ENCODE peak calls at places on chromosomes 6 and 20, in eight cellular contexts. G, U, Y, V, M, F, X and S are unnamed samples.

GRCh38 chr6:137715589-137716045 is 151.4 kb upstream of the TNFAIP3 start:
- DNase-seq in U (no peak), F (no peak), V (no peak), Y (no peak), G (no peak), M (no peak), X (no peak), S (no peak)

GRCh38 chr20:483791-484644 is 21.7 kb upstream of the TBC1D20 start:
- DNase-seq in F (no peak), M (peak), V (no peak), Y (no peak), G (peak), X (no peak), U (no peak), S (no peak)

GRCh38 chr6:45903959-45904358 is 111.7 kb downstream of the CLIC5 start:
- DNase-seq in V (no peak), U (no peak), M (no peak), Y (no peak), X (no peak), F (no peak), G (no peak), S (no peak)

GRCh38 chr6:6875818-6876470 is 231.8 kb upstream of the RREB1 start:
- DNase-seq in X (no peak), G (no peak), F (no peak), U (no peak), V (no peak), M (no peak), Y (peak), S (no peak)

GRCh38 chr6:159916752-159917151 is 26.0 kb downstream of the MAS1 start:
- DNase-seq in F (peak), V (no peak), Y (no peak), X (no peak), M (no peak), G (no peak), U (no peak), S (no peak)

GRCh38 chr6:21396313-21396712 is 197.2 kb upstream of the SOX4 start:
- DNase-seq in M (no peak), Y (peak), X (no peak), G (no peak), V (no peak), F (no peak), U (no peak), S (no peak)

GRCh38 chr20:39333211-39333610 is 371.1 kb downstream of the DHX35 start:
- DNase-seq in F (no peak), G (no peak), X (no peak), U (no peak), Y (no peak), V (no peak), M (no peak), S (no peak)

GRCh38 chr20:45355209-45355608 is 7.0 kb upstream of the SDC4 start:
- DNase-seq in Y (peak), F (no peak), V (no peak), X (no peak), U (no peak), G (no peak), M (no peak), S (no peak)

GRCh38 chr6:223763-224162 is 68.5 kb upstream of the DUSP22 start:
- DNase-seq in G (no peak), U (no peak), X (no peak), Y (peak), F (no peak), V (no peak), M (no peak), S (no peak)

GRCh38 chr6:137550527-137550926 is 56.3 kb upstream of the OLIG3 start:
- DNase-seq in U (no peak), V (no peak), G (no peak), X (no peak), M (no peak), Y (no peak), F (no peak), S (no peak)

GRCh38 chr6:27280064-27280539 is 32.0 kb downstream of the POM121L2 start:
- DNase-seq in F (no peak), V (peak), G (no peak), U (peak), X (no peak), M (no peak), Y (peak), S (no peak)

GRCh38 chr6:24759718-24760117 is 15.0 kb upstream of the GMNN start:
- DNase-seq in V (no peak), U (no peak), X (no peak), G (no peak), Y (no peak), F (no peak), M (no peak), S (no peak)
- TF ChIP-seq CTCF in V (no peak), U (no peak), X (no peak), G (no peak), Y (no peak), F (no peak), M (no peak), S (no peak)

DNA sequence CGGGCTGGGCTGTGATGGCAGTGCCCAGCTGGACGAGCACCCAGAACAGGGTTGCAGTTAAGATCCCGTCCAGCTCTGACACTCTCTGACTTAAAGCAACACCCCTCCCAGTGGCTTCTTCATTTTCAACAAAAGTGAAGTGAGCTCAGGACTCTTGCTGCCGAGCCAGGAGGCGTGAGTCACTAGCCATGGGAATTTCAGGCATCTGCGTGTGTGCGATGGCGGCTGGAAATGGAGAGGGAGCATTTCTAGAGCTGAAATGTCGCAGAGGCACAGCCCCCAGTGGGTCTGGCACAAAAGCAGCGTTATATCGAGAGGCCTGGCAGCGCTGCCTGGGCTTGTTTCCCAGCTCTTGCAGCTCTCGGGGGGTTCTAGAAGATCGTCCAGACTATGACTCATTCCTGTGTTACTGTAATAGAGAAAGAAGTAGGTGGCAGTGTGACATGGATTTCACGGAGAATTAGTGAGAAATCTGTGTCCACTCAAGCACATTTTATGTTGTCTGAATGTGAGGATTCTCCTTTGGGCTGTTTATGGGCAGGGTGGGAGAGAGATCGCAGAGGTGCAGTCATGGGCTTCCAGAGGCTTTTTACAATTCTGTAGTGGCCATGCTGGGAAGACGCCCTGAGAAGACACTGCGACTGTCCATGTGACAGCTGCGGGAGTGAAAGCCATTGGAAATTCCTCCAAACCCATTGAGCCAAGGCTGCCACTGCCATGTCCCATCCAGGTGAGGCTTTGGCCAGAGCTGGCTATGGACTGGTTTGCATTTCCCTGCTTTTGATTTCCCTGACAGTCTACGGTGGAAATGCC is 216.7 kb upstream of the ECI2 start:
- DNase-seq in M (peak), X (peak), F (peak), V (no peak), Y (peak), U (no peak), G (peak), S (no peak)
- TF ChIP-seq CTCF in M (no peak), X (no peak), F (no peak), V (no peak), Y (peak), U (no peak), G (no peak), S (no peak)

DNA sequence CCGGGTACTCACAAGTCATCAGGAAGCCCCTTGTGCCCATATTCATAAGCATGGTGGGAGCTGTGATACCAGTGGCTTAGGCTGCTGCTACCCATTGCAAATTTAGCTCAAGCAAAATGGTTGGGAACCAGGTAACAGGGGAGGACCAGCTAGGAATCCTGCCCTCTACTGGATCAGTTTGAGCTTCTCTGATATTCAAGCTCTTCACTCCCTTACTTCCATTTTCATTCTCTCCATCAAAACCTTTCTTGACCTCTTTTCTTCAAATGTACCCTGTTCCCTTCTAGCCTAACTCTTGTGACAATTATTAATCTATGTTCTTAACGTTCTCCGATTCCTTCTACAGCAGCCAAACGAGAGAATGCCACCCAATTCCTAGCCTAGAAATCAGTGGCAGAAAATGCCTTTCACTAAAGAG is 9.7 kb downstream of the NOL7 start:
- DNase-seq in M (no peak), F (no peak), X (no peak), Y (peak), V (peak), G (no peak), U (peak), S (no peak)
- TF ChIP-seq CTCF in M (no peak), F (peak), X (no peak), Y (peak), V (peak), G (no peak), U (peak), S (peak)

GRCh38 chr6:30686908-30687658 is 638 bp upstream of the PPP1R18 start:
- DNase-seq in U (peak), V (peak), Y (peak), G (peak), F (peak), X (peak), M (peak), S (peak)

GRCh38 chr6:30688569-30688968 is 2.1 kb upstream of the PPP1R18 start:
- DNase-seq in V (no peak), U (no peak), F (no peak), Y (no peak), X (peak), M (no peak), G (peak), S (no peak)

GRCh38 chr6:30689022-30689865 is 1.5 kb downstream of the NRM start:
- DNase-seq in X (no peak), V (no peak), G (peak), F (peak), M (no peak), Y (no peak), U (no peak), S (no peak)

GRCh38 chr6:30685977-30686907 is at the start of gene PPP1R18:
- DNase-seq in X (peak), Y (peak), U (peak), G (peak), M (peak), V (peak), F (peak), S (no peak)

DNA sequence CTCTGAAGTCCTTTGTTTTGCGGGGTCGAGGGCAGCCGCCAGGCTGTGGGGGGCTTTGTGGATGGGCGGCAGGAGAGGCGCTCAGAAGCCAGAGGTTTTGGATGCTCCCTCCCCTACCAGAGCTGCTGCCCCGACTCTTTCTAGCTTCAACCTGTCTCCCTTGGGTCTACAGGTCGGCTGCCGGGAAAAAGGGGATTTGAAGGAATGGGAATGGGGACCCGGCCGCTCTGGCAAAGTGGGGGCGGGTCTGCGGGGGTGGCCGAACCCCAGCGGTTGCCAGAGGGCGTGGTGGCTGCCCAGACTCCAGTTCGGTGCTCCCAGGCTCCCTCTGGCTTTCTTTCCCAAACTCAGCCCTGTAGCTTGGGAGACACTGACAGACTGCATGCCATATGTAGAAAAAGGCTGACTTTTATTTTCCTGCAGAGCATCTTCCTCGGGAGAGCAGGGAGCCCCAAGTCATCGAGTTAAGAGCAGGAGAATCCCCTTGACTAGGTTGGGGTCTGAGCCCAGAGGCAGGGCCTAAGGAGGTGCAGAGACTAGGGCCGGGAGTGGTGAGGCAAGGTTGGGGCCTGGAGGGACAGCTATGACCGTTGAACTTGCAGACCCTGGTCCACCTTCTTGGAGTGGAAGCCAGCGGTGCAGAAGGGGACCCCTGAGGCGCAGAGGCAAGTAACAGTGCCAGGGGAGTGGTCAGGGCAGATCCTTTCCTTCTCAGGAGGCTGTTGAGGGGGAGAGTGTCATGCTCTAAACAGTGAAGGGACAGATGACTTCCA is 1.4 kb upstream of the PPP1R18 start:
- DNase-seq in Y (peak), U (peak), M (peak), V (peak), G (peak), F (peak), X (no peak), S (no peak)
- TF ChIP-seq CTCF in Y (peak), U (peak), M (no peak), V (no peak), G (no peak), F (peak), X (no peak), S (no peak)

GRCh38 chr6:116883005-116883404 is 6.0 kb downstream of the RFX6 start:
- DNase-seq in Y (peak), G (no peak), U (no peak), X (no peak), V (no peak), M (no peak), F (no peak), S (no peak)

GRCh38 chr6:116887168-116887567 is 10.1 kb downstream of the RFX6 start:
- DNase-seq in Y (no peak), X (no peak), G (no peak), F (no peak), U (no peak), M (no peak), V (no peak), S (no peak)

GRCh38 chr6:116881236-116881635 is 4.2 kb downstream of the RFX6 start:
- DNase-seq in X (no peak), G (no peak), Y (peak), M (no peak), U (no peak), V (no peak), F (no peak), S (no peak)

GRCh38 chr6:116887884-116888283 is 10.8 kb downstream of the RFX6 start:
- DNase-seq in U (no peak), X (no peak), V (no peak), G (no peak), M (no peak), F (no peak), Y (no peak), S (no peak)

GRCh38 chr6:116884530-116884929 is 7.5 kb downstream of the RFX6 start:
- DNase-seq in F (no peak), V (no peak), X (no peak), G (no peak), M (no peak), Y (no peak), U (no peak), S (no peak)
- TF ChIP-seq CTCF in F (no peak), V (no peak), X (no peak), G (no peak), M (no peak), Y (no peak), U (no peak), S (no peak)

GRCh38 chr6:56927538-56928453 is 27.1 kb upstream of the BEND6 start:
- DNase-seq in G (no peak), Y (peak), M (no peak), F (no peak), X (no peak), U (peak), V (no peak), S (no peak)
- TF ChIP-seq CTCF in G (no peak), Y (no peak), M (no peak), F (no peak), X (no peak), U (peak), V (no peak), S (no peak)

DNA sequence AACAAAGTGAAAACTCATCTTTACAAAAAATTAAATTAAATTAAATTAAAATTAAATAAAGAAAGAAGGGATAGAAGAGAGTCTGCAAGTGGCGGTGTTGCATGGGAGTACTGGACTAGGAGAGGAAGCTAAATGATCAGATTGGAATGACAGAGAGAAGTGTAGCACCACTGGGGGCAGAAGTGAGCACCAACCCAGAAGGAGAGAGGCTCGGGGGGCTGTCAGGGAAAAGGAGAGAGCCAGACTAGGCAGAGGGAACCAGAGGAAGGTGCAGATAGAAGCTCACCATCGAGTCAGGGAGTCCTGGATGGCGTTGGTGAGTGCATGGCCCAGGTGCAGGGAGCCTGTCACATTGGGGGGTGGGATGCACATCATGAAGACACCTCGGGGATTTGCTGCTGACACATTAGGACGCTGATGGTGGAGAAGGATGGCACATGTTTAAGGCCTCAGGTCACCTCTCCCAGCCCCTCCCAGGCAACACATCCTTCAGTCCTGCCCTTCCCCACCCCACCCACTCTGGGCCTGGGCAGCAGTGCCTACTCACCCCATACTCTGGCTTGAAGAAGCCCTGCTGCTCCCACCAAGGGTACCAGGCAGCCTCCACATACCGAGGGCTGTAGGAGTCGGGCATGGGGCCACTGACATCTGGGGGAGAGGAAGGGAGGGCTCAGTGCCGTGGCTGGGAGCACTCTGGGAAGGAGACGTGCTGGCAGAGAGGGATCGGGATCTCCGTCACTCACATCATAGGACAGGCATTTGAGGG is 4.0 kb downstream of the VARS1 start:
- DNase-seq in V (peak), M (no peak), Y (peak), U (peak), F (no peak), X (no peak), G (no peak), S (no peak)
- TF ChIP-seq CTCF in V (peak), M (peak), Y (peak), U (peak), F (peak), X (peak), G (peak), S (peak)

DNA sequence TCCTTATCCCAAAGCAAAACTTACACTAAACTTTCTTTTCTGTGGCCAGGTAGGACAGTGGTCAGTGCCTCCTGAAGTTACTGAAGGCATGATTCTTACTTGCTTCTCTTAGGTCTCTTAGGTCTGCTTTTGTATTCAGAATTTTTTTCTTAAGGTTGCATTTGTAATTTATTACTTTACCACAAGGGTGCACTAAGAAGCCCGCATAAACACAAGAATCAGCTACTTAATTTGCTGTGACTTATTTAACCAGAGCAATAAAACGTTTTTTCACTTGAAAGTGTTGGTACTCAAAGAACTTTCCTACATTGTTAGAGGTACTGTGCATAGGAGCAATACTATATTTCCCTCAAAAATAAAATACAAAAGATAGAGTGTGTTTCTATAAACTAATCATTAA is 75.4 kb upstream of the LAMA2 start:
- DNase-seq in X (no peak), V (no peak), G (no peak), F (no peak), Y (peak), M (no peak), U (no peak), S (no peak)
- TF ChIP-seq CTCF in X (no peak), V (no peak), G (no peak), F (peak), Y (peak), M (peak), U (peak), S (peak)